ENCODE peak calls at places on chromosome 1, in ten cellular contexts. I is stomach; Q is foreskin fibroblast; S is head of caudate nucleus; P is hypothalamus; H is stimulated activated effector memory CD8-positive, alpha-beta T cell treated with anti-CD3 and anti-CD28 coated beads, Interleukin-12 subunit alpha, Interleukin-12 subunit beta, amount 100 ng/mL, for 72 hours; C is left ventricle myocardium inferior; N is activated naive CD8-positive, alpha-beta T cell treated with anti-CD3 and anti-CD28 coated beads for 36 hours; J is activated T-helper 1 cell treated with anti-CD3 and anti-CD28 coated beads, Interleukin-2, amount 50 U/mL, for 16 hours; O is EH. U is an unnamed sample.

GRCh38 chr1:43617011-43617410 is 32.9 kb upstream of the KDM4A start:
- DNase-seq in Q (no peak), C (no peak), O (no peak), I (no peak), J (no peak), P (no peak), S (no peak), H (no peak), N (no peak), U (no peak)

GRCh38 chr1:31811605-31812004 is 4.2 kb downstream of the SPOCD1 start:
- DNase-seq in N (no peak), I (no peak), S (peak), O (peak), Q (peak), C (no peak), P (peak), J (no peak), H (no peak), U (no peak)

GRCh38 chr1:54460346-54460745 is 54.2 kb upstream of the SSBP3 start:
- DNase-seq in I (no peak), O (no peak), P (no peak), N (no peak), H (no peak), C (no peak), J (no peak), Q (no peak), S (no peak), U (peak)

GRCh38 chr1:1360511-1361169 is 2.3 kb upstream of the MXRA8 start:
- DNase-seq in S (no peak), N (no peak), H (no peak), Q (peak), P (no peak), J (no peak), C (peak), I (no peak), O (peak), U (no peak)

GRCh38 chr1:226662704-226663326 is 76.3 kb downstream of the ITPKB start:
- DNase-seq in H (peak), I (peak), Q (peak), C (peak), O (peak), S (peak), J (peak), N (peak), P (peak), U (no peak)

GRCh38 chr1:110056284-110056680 is 14.2 kb downstream of the ALX3 start:
- DNase-seq in Q (no peak), I (no peak), N (no peak), S (no peak), O (peak), J (no peak), P (no peak), H (no peak), C (no peak), U (no peak)

GRCh38 chr1:31376374-31377134 is 3.7 kb upstream of the FABP3 start:
- DNase-seq in H (no peak), O (peak), Q (peak), C (no peak), P (peak), N (no peak), S (peak), J (no peak), I (no peak), U (no peak)

GRCh38 chr1:225119307-225119706 is 189.8 kb downstream of the DNAH14 start:
- DNase-seq in H (no peak), P (no peak), I (no peak), J (no peak), C (no peak), O (no peak), S (no peak), N (no peak), Q (no peak), U (no peak)

GRCh38 chr1:116008651-116009380 is 32.5 kb downstream of the SLC22A15 start:
- DNase-seq in C (peak), Q (no peak), O (no peak), N (no peak), H (no peak), I (no peak), J (no peak), P (peak), S (peak), U (no peak)